ENCODE peak calls at places on chromosome 13, in five cellular contexts. U is A549, B is WTC11, F is HepG2, C is GM12878. H is an unnamed sample.

GRCh38 chr13:106619688-106620555 is 52.0 kb upstream of the ARGLU1 start:
- DNase-seq in U (peak), B (peak), F (peak), C (peak), H (peak)

GRCh38 chr13:111385182-111385857 is 64.9 kb downstream of the TEX29 start:
- DNase-seq in U (no peak), B (no peak), F (no peak), C (no peak), H (no peak)

GRCh38 chr13:60398949-60399589 is 2.0 kb downstream of the TDRD3 start:
- DNase-seq in U (no peak), B (no peak), F (no peak), C (no peak), H (peak)

GRCh38 chr13:34412295-34412694 is 529.8 kb upstream of the NBEA start:
- DNase-seq in U (no peak), B (no peak), F (no peak), C (no peak), H (no peak)

GRCh38 chr13:112053744-112054615 is 13.0 kb upstream of the SOX1 start:
- DNase-seq in U (no peak), B (peak), F (no peak), C (no peak), H (no peak)

GRCh38 chr13:94345374-94346195 is 133.9 kb downstream of the DCT start:
- DNase-seq in U (no peak), B (no peak), F (peak), C (no peak), H (no peak)

GRCh38 chr13:73179906-73180305 is 121.1 kb downstream of the KLF5 start:
- DNase-seq in U (no peak), B (no peak), F (no peak), C (no peak), H (no peak)

GRCh38 chr13:25218011-25218410 is 45.9 kb upstream of the AMER2 start:
- DNase-seq in U (no peak), B (no peak), F (no peak), C (no peak), H (no peak)

GRCh38 chr13:39587939-39588338 is 15.1 kb downstream of the LHFPL6 start:
- DNase-seq in U (no peak), B (no peak), F (no peak), C (no peak), H (no peak)

GRCh38 chr13:37134411-37135041 is 29.1 kb upstream of the CSNK1A1L start:
- DNase-seq in U (no peak), B (no peak), F (no peak), C (no peak), H (no peak)
- TF ChIP-seq ESRRA in U (no peak), B (no peak), F (no peak), C (no peak), H (no peak)

GRCh38 chr13:27405521-27406134 is 18.8 kb upstream of the GTF3A start:
- DNase-seq in U (no peak), B (no peak), F (no peak), C (no peak), H (no peak)
- TF ChIP-seq ESRRA in U (no peak), B (no peak), F (no peak), C (no peak), H (no peak)

DNA sequence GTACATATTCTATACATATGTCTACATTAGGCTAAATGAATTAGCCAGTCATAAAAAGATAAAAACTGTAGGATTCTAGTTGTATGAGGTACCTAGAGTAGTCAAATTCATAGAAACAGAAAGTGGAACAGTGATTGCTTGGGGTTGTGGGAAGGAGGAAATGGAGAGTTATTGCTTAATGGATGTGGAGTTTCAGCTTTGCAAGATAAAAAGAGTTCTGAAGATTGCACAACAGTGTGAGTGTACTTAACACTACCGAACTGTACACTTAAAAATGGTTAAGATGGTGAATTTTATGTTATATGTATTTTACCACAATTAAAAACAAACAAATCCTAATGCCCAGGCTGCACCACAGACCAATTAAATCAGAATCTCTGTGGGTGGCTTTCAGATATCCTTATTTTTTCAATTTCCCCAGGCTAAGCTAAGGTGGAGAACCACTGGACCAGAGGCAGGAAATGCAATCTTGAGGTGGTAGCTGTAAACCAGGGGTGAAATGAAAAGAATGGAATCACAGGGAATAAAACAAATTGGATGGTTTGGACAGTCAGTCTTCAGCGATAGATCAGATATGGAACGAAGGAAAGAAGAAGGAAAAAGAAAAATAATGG is 215.2 kb downstream of the KCNRG start:
- DNase-seq in U (no peak), B (no peak), F (peak), C (no peak), H (no peak)
- TF ChIP-seq ESRRA in U (no peak), B (no peak), F (no peak), C (no peak), H (no peak)

GRCh38 chr13:57624565-57625435 is 6.7 kb upstream of the PCDH17 start:
- DNase-seq in U (no peak), B (peak), F (peak), C (no peak), H (peak)
- TF ChIP-seq ESRRA in U (no peak), B (no peak), F (no peak), C (no peak), H (no peak)

H was measured in K562.